ENCODE peak calls at places on chromosomes 3 and 15, in nine cellular contexts. One of them, this sample, is unnamed.

GRCh38 chr3:14799146-14799545 is 19.6 kb upstream of the FGD5 start:
- DNase-seq in posterior vena cava: no peak
- DNase-seq in Peyer's patch: no peak
- DNase-seq in skeletal muscle cell: no peak
- DNase-seq in iris pigment epithelial cell: no peak
- DNase-seq in H54: no peak
- DNase-seq in RPMI8226: no peak
- DNase-seq in central memory CD4-positive, alpha-beta T cell: no peak
- DNase-seq in NCI-H460: no peak
- DNase-seq in this sample: no peak

GRCh38 chr3:48655586-48655985 is 7.1 kb downstream of the CELSR3 start:
- DNase-seq in Peyer's patch: peak
- DNase-seq in RPMI8226: no peak
- DNase-seq in central memory CD4-positive, alpha-beta T cell: peak
- DNase-seq in H54: no peak
- DNase-seq in NCI-H460: no peak
- DNase-seq in posterior vena cava: no peak
- DNase-seq in iris pigment epithelial cell: no peak
- DNase-seq in skeletal muscle cell: no peak
- DNase-seq in this sample: no peak

GRCh38 chr15:76338555-76339301 is 2.2 kb downstream of the ISL2 start:
- DNase-seq in NCI-H460: no peak
- DNase-seq in RPMI8226: no peak
- DNase-seq in H54: no peak
- DNase-seq in iris pigment epithelial cell: no peak
- DNase-seq in central memory CD4-positive, alpha-beta T cell: no peak
- DNase-seq in skeletal muscle cell: no peak
- DNase-seq in Peyer's patch: no peak
- DNase-seq in posterior vena cava: no peak
- DNase-seq in this sample: no peak

GRCh38 chr15:72554471-72555425 is 80.6 kb downstream of the ARIH1 start:
- DNase-seq in central memory CD4-positive, alpha-beta T cell: peak
- DNase-seq in H54: no peak
- DNase-seq in iris pigment epithelial cell: peak
- DNase-seq in RPMI8226: no peak
- DNase-seq in Peyer's patch: no peak
- DNase-seq in skeletal muscle cell: no peak
- DNase-seq in NCI-H460: peak
- DNase-seq in posterior vena cava: no peak
- DNase-seq in this sample: peak

GRCh38 chr3:72322264-72322976 is 525.8 kb downstream of the SHQ1 start:
- DNase-seq in RPMI8226: no peak
- DNase-seq in skeletal muscle cell: no peak
- DNase-seq in posterior vena cava: no peak
- DNase-seq in H54: no peak
- DNase-seq in NCI-H460: no peak
- DNase-seq in iris pigment epithelial cell: no peak
- DNase-seq in Peyer's patch: no peak
- DNase-seq in central memory CD4-positive, alpha-beta T cell: no peak
- DNase-seq in this sample: no peak

GRCh38 chr3:8490079-8490552 is 11.5 kb upstream of the LMCD1 start:
- DNase-seq in skeletal muscle cell: peak
- DNase-seq in posterior vena cava: no peak
- DNase-seq in RPMI8226: no peak
- DNase-seq in Peyer's patch: no peak
- DNase-seq in H54: peak
- DNase-seq in iris pigment epithelial cell: peak
- DNase-seq in NCI-H460: peak
- DNase-seq in central memory CD4-positive, alpha-beta T cell: no peak
- DNase-seq in this sample: peak

GRCh38 chr3:46378426-46378942 is 7.7 kb downstream of the CCR5 start:
- DNase-seq in NCI-H460: peak
- DNase-seq in iris pigment epithelial cell: peak
- DNase-seq in posterior vena cava: peak
- DNase-seq in skeletal muscle cell: no peak
- DNase-seq in Peyer's patch: peak
- DNase-seq in RPMI8226: peak
- DNase-seq in central memory CD4-positive, alpha-beta T cell: peak
- DNase-seq in H54: peak
- DNase-seq in this sample: peak

GRCh38 chr3:56672-57071 is 139.9 kb upstream of the CHL1 start:
- DNase-seq in Peyer's patch: no peak
- DNase-seq in NCI-H460: no peak
- DNase-seq in iris pigment epithelial cell: no peak
- DNase-seq in posterior vena cava: no peak
- DNase-seq in skeletal muscle cell: no peak
- DNase-seq in H54: no peak
- DNase-seq in RPMI8226: no peak
- DNase-seq in central memory CD4-positive, alpha-beta T cell: no peak
- DNase-seq in this sample: no peak

GRCh38 chr15:49877871-49878511 is 241.0 kb downstream of the ATP8B4 start:
- DNase-seq in RPMI8226: no peak
- DNase-seq in skeletal muscle cell: peak
- DNase-seq in NCI-H460: no peak
- DNase-seq in central memory CD4-positive, alpha-beta T cell: no peak
- DNase-seq in Peyer's patch: no peak
- DNase-seq in iris pigment epithelial cell: peak
- DNase-seq in posterior vena cava: no peak
- DNase-seq in H54: no peak
- DNase-seq in this sample: no peak

GRCh38 chr3:36434682-36435426 is 54.5 kb downstream of the STAC start:
- DNase-seq in skeletal muscle cell: peak
- DNase-seq in iris pigment epithelial cell: no peak
- DNase-seq in central memory CD4-positive, alpha-beta T cell: no peak
- DNase-seq in H54: no peak
- DNase-seq in RPMI8226: no peak
- DNase-seq in NCI-H460: no peak
- DNase-seq in posterior vena cava: no peak
- DNase-seq in Peyer's patch: no peak
- DNase-seq in this sample: no peak

GRCh38 chr3:153714588-153715285 is 406.5 kb upstream of the ARHGEF26 start:
- DNase-seq in posterior vena cava: no peak
- DNase-seq in iris pigment epithelial cell: no peak
- DNase-seq in central memory CD4-positive, alpha-beta T cell: no peak
- DNase-seq in H54: no peak
- DNase-seq in RPMI8226: no peak
- DNase-seq in NCI-H460: no peak
- DNase-seq in skeletal muscle cell: no peak
- DNase-seq in Peyer's patch: no peak
- DNase-seq in this sample: no peak

GRCh38 chr3:73409405-73409804 is 215.3 kb downstream of the PDZRN3 start:
- DNase-seq in RPMI8226: no peak
- DNase-seq in central memory CD4-positive, alpha-beta T cell: no peak
- DNase-seq in Peyer's patch: no peak
- DNase-seq in skeletal muscle cell: no peak
- DNase-seq in NCI-H460: no peak
- DNase-seq in posterior vena cava: no peak
- DNase-seq in iris pigment epithelial cell: no peak
- DNase-seq in H54: no peak
- DNase-seq in this sample: no peak

GRCh38 chr3:48404440-48405342 is 25.2 kb downstream of the PLXNB1 start:
- DNase-seq in central memory CD4-positive, alpha-beta T cell: no peak
- DNase-seq in iris pigment epithelial cell: no peak
- DNase-seq in H54: peak
- DNase-seq in NCI-H460: no peak
- DNase-seq in RPMI8226: no peak
- DNase-seq in Peyer's patch: peak
- DNase-seq in skeletal muscle cell: no peak
- DNase-seq in posterior vena cava: peak
- DNase-seq in this sample: no peak

GRCh38 chr3:171936231-171936841 is 93.2 kb downstream of the TMEM212 start:
- DNase-seq in Peyer's patch: no peak
- DNase-seq in H54: peak
- DNase-seq in central memory CD4-positive, alpha-beta T cell: no peak
- DNase-seq in skeletal muscle cell: peak
- DNase-seq in iris pigment epithelial cell: peak
- DNase-seq in posterior vena cava: no peak
- DNase-seq in NCI-H460: no peak
- DNase-seq in RPMI8226: no peak
- DNase-seq in this sample: no peak

GRCh38 chr15:43872416-43873020 is 45.7 kb downstream of the WDR76 start:
- DNase-seq in RPMI8226: peak
- DNase-seq in iris pigment epithelial cell: peak
- DNase-seq in H54: peak
- DNase-seq in Peyer's patch: peak
- DNase-seq in central memory CD4-positive, alpha-beta T cell: no peak
- DNase-seq in posterior vena cava: peak
- DNase-seq in skeletal muscle cell: peak
- DNase-seq in NCI-H460: peak
- DNase-seq in this sample: peak

GRCh38 chr15:52134502-52135144 is 22.0 kb upstream of the BCL2L10 start:
- DNase-seq in skeletal muscle cell: no peak
- DNase-seq in central memory CD4-positive, alpha-beta T cell: no peak
- DNase-seq in RPMI8226: no peak
- DNase-seq in Peyer's patch: peak
- DNase-seq in NCI-H460: no peak
- DNase-seq in posterior vena cava: no peak
- DNase-seq in H54: no peak
- DNase-seq in iris pigment epithelial cell: no peak
- DNase-seq in this sample: no peak

GRCh38 chr3:115790759-115791158 is 167.4 kb downstream of the GAP43 start:
- DNase-seq in skeletal muscle cell: peak
- DNase-seq in Peyer's patch: no peak
- DNase-seq in iris pigment epithelial cell: peak
- DNase-seq in H54: peak
- DNase-seq in central memory CD4-positive, alpha-beta T cell: no peak
- DNase-seq in posterior vena cava: no peak
- DNase-seq in RPMI8226: no peak
- DNase-seq in NCI-H460: peak
- DNase-seq in this sample: peak

GRCh38 chr3:152474585-152474984 is 205.9 kb downstream of the MBNL1 start:
- DNase-seq in H54: no peak
- DNase-seq in RPMI8226: peak
- DNase-seq in skeletal muscle cell: peak
- DNase-seq in iris pigment epithelial cell: peak
- DNase-seq in posterior vena cava: no peak
- DNase-seq in NCI-H460: peak
- DNase-seq in central memory CD4-positive, alpha-beta T cell: no peak
- DNase-seq in Peyer's patch: no peak
- DNase-seq in this sample: no peak

This sample was measured in AG04450.